ENCODE peak calls at places on chromosomes 2 and 18, in seven cellular contexts. Y is GM12878, G is K562, D is HCT116, O is SK-N-SH, M is H1, P is HepG2. E is an unnamed sample.

GRCh38 chr18:34086370-34086769 is 138.3 kb downstream of the NOL4 start:
- DNase-seq in M (no peak), P (no peak), D (no peak), G (no peak), Y (no peak), O (no peak), E (no peak)

GRCh38 chr2:39158351-39158750 is 37.5 kb upstream of the SOS1 start:
- DNase-seq in D (no peak), G (no peak), M (no peak), O (no peak), P (no peak), Y (no peak), E (no peak)

GRCh38 chr18:46716336-46716735 is 40.5 kb downstream of the ST8SIA5 start:
- DNase-seq in Y (no peak), O (no peak), D (no peak), M (no peak), P (no peak), G (no peak), E (no peak)

GRCh38 chr2:239991689-239992314 is 33.3 kb downstream of the NDUFA10 start:
- DNase-seq in G (peak), P (peak), Y (no peak), D (peak), O (peak), M (no peak), E (peak)

GRCh38 chr2:160039166-160039903 is 23.1 kb downstream of the PLA2R1 start:
- DNase-seq in M (no peak), O (no peak), Y (no peak), D (no peak), G (no peak), P (no peak), E (no peak)

GRCh38 chr18:57906852-57907251 is 103.7 kb upstream of the ATP8B1 start:
- DNase-seq in G (no peak), D (no peak), O (no peak), M (peak), P (no peak), Y (no peak), E (peak)

GRCh38 chr18:42141439-42141838 is 186.4 kb downstream of the PIK3C3 start:
- DNase-seq in O (no peak), M (no peak), P (peak), G (no peak), D (no peak), Y (no peak), E (no peak)

GRCh38 chr2:20994130-20994529 is 49.7 kb downstream of the APOB start:
- DNase-seq in O (no peak), D (no peak), Y (no peak), G (no peak), M (no peak), P (no peak), E (no peak)

GRCh38 chr2:198324071-198324470 is 519.7 kb downstream of the PLCL1 start:
- DNase-seq in G (no peak), Y (no peak), P (no peak), O (no peak), D (no peak), M (no peak), E (no peak)

GRCh38 chr2:25165992-25166618 is 2.3 kb downstream of the POMC start:
- DNase-seq in D (peak), G (no peak), M (peak), Y (peak), P (peak), O (peak), E (peak)

GRCh38 chr18:9474103-9474982 is 970 bp upstream of the RALBP1 start:
- DNase-seq in G (no peak), O (peak), Y (no peak), D (peak), P (peak), M (peak), E (no peak)

GRCh38 chr18:2997846-2998599 is 14.9 kb downstream of the LPIN2 start:
- DNase-seq in D (no peak), P (no peak), O (no peak), G (no peak), M (no peak), Y (no peak), E (no peak)

GRCh38 chr18:59918320-59918755 is 18.5 kb downstream of the PMAIP1 start:
- DNase-seq in Y (peak), O (peak), G (peak), D (peak), P (no peak), M (peak), E (no peak)

GRCh38 chr2:169507698-169508097 is 1.8 kb upstream of the KLHL41 start:
- DNase-seq in P (peak), D (no peak), M (no peak), O (no peak), G (no peak), Y (no peak), E (no peak)

GRCh38 chr2:128986867-128987268 is 668.2 kb upstream of the HS6ST1 start:
- DNase-seq in O (no peak), D (no peak), P (no peak), M (no peak), G (no peak), Y (no peak), E (no peak)

GRCh38 chr2:55880416-55881143 is 43.0 kb downstream of the EFEMP1 start:
- DNase-seq in O (no peak), M (no peak), P (no peak), G (no peak), Y (no peak), D (no peak), E (no peak)

GRCh38 chr2:55555977-55556376 is 36.5 kb downstream of the CFAP36 start:
- DNase-seq in P (no peak), O (no peak), D (no peak), G (no peak), M (no peak), Y (no peak), E (no peak)

GRCh38 chr2:69715964-69716363 is 26.0 kb upstream of the ANXA4 start:
- DNase-seq in M (no peak), D (no peak), O (no peak), G (no peak), Y (no peak), P (no peak), E (no peak)

GRCh38 chr2:36611316-36611990 is 13.5 kb upstream of the FEZ2 start:
- DNase-seq in M (no peak), P (no peak), D (no peak), O (no peak), G (no peak), Y (no peak), E (no peak)

GRCh38 chr18:73614812-73615211 is 532.8 kb downstream of the FBXO15 start:
- DNase-seq in M (no peak), O (no peak), G (no peak), P (no peak), D (no peak), Y (no peak), E (no peak)

GRCh38 chr2:226403360-226403759 is 396.3 kb downstream of the IRS1 start:
- DNase-seq in G (no peak), P (peak), O (no peak), M (no peak), D (no peak), Y (no peak), E (no peak)

GRCh38 chr2:182245963-182246362 is 180.9 kb downstream of the PDE1A start:
- DNase-seq in Y (no peak), M (no peak), D (no peak), P (no peak), G (no peak), O (no peak), E (no peak)

GRCh38 chr2:201430839-201431238 is 20.4 kb downstream of the TRAK2 start:
- DNase-seq in D (no peak), O (no peak), P (no peak), M (no peak), G (no peak), Y (no peak), E (no peak)

DNA sequence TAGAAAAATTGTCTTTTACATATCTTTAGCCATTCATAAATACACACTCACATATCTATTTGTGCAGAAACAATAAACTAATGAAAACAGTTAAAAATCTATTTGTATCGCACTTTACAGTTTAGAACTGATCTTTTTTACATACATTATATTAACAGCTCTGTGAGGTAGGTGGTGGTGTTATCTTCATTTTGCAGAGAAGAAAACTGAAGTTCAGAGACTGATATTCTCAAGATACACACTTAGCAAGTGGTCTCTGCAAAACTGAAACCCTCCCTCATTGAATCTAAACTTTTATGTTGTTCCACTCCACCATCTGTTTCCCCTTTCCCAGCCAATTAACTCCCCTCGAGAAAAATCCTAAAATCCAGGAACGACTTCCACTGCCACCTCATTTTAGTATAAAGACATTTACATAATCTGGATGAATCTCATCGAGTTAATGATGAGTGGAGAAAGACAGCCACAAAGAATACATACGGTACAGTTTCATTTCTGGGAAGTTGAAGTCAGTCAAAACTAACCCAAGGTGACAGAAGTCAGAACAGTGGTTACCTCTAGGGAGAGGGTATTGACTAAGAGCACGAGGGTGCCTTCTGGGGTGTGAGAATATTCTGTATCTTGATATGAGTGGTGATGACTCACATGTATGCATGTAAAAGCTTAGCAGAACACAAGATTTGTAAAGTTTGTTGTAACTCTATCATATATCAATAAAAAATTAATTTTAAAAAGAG is 524.2 kb upstream of the TCF4 start:
- DNase-seq in P (no peak), M (no peak), D (no peak), Y (peak), O (no peak), G (no peak), E (no peak)
- TF ChIP-seq JUND in P (no peak), M (no peak), D (no peak), Y (no peak), O (no peak), G (no peak), E (no peak)

GRCh38 chr2:218710687-218711549 is at the start of gene TTLL4:
- DNase-seq in O (peak), G (peak), M (peak), D (peak), P (peak), Y (peak), E (peak)

GRCh38 chr2:218711550-218711929 is 905 bp downstream of the TTLL4 start:
- DNase-seq in O (peak), Y (no peak), D (no peak), G (no peak), M (no peak), P (no peak), E (no peak)

GRCh38 chr2:218710334-218710686 is 325 bp upstream of the TTLL4 start:
- DNase-seq in Y (no peak), D (no peak), O (no peak), M (no peak), G (no peak), P (no peak), E (no peak)

GRCh38 chr2:218708086-218708485 is 2.5 kb upstream of the TTLL4 start:
- DNase-seq in P (no peak), Y (peak), D (no peak), O (no peak), M (no peak), G (no peak), E (no peak)

DNA sequence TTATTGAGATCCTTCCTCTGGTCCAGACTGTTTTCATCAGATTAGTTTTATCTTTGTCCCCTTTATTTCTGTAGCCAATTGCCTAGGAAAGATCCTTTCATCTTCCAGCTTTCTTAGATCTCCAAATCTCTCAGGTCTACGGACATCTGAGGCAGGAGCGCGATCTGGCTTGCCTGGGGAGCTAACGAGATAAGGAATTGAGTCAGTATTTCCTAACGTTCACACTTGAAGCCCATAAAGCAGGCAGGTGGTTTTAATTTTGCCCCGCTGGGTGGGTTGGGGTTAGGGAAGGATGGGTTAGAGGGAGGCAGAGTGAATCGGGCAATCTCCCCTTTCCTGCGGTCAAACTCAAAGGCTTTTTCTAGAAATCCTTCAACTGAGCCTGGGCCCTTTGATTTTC is 729 bp upstream of the TTLL4 start:
- DNase-seq in D (no peak), P (no peak), M (no peak), G (no peak), Y (no peak), O (no peak), E (no peak)
- TF ChIP-seq JUND in D (no peak), P (no peak), M (no peak), G (peak), Y (no peak), O (no peak), E (no peak)

GRCh38 chr18:68721681-68722583 is 7.0 kb upstream of the TMX3 start:
- DNase-seq in O (no peak), D (no peak), M (no peak), P (no peak), G (no peak), Y (peak), E (no peak)
- TF ChIP-seq JUND in O (no peak), D (no peak), M (no peak), P (no peak), G (no peak), Y (no peak), E (no peak)

DNA sequence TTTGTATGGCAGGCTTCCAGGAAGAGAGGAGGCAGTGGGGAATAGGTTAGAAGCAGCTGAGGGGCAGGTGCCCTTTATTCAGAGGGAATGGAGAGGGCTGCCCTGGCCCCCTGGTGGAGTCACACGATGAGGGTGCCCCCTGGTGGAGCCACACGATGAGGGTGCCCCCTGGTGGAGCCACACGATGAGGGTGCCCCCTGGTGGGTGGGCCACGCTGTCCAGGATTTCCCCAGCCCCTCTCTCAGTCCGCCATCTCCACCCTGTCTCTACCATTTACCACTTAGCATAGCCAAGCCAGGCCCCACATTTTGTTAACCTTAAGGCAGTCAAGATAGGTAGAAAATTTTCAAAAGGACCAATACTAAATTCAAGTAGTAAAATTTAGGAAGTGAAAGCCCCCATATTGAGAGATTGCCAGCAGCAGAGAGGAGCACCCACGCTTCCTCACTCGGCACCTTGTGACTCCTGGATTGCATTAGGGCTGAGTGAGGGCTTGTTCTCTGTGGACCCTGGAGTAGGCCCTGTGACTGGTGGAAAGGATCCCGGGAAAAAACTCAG is 10.4 kb upstream of the FAM228A start:
- DNase-seq in G (peak), M (peak), Y (peak), D (peak), P (peak), O (peak), E (no peak)
- TF ChIP-seq JUND in G (peak), M (no peak), Y (no peak), D (no peak), P (no peak), O (no peak), E (no peak)

GRCh38 chr2:136281281-136282117 is 163.6 kb upstream of the CXCR4 start:
- DNase-seq in O (peak), Y (peak), G (no peak), P (no peak), M (no peak), D (no peak), E (no peak)
- TF ChIP-seq JUND in O (no peak), Y (no peak), G (no peak), P (no peak), M (no peak), D (no peak), E (no peak)

GRCh38 chr2:195836002-195836401 is 179.0 kb downstream of the SLC39A10 start:
- DNase-seq in G (no peak), O (no peak), D (no peak), M (no peak), Y (no peak), P (no peak), E (no peak)

GRCh38 chr2:195830968-195831810 is 174.2 kb downstream of the SLC39A10 start:
- DNase-seq in P (no peak), D (no peak), O (no peak), M (no peak), Y (no peak), G (no peak), E (no peak)

GRCh38 chr2:195837987-195838386 is 181.0 kb downstream of the SLC39A10 start:
- DNase-seq in G (no peak), D (no peak), O (no peak), P (no peak), M (no peak), Y (no peak), E (no peak)

GRCh38 chr2:195834836-195835235 is 177.8 kb downstream of the SLC39A10 start:
- DNase-seq in P (no peak), G (no peak), M (no peak), O (no peak), D (no peak), Y (no peak), E (no peak)
- TF ChIP-seq JUND in P (no peak), G (no peak), M (no peak), O (no peak), D (no peak), Y (no peak), E (no peak)

DNA sequence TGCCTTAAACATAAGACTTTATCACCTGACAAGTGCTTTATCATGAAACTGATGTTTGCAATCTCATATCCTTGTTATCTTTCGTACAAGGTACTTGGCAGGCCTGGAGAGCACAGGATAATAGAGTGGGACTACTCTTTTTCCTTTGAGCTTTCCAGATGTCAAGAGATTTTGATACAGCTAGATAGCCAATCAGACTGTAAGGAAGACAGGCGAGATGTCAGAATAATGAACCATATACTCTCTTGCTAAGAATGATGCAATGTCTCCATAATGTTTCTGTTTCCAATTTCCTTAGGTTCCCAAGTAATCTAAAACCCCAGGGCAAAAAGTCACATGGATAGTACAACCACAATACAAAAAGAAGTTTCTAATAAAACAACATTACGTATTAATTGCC is 313.1 kb downstream of the PDE11A start:
- DNase-seq in D (no peak), P (no peak), M (no peak), G (no peak), O (no peak), Y (no peak), E (no peak)
- TF ChIP-seq JUND in D (no peak), P (no peak), M (no peak), G (no peak), O (no peak), Y (no peak), E (no peak)

E was measured in T47D.